ENCODE peak calls at places on chromosome 2, in nine cellular contexts. One of them, this sample, is unnamed.
A peak's percentile ranks its signal among the peaks of the same experiment; 100 is the strongest.

GRCh38 chr2:182101263-182101662 is 115.6 kb downstream of the PPP1R1C start:
- DNase-seq in IMR-90: no peak
- DNase-seq in ovary: no peak
- DNase-seq in Peyer's patch: no peak
- DNase-seq in tibial nerve: no peak
- DNase-seq in transverse colon: no peak
- DNase-seq in adrenal gland: no peak
- DNase-seq in HCT116: no peak
- DNase-seq in endothelial cell of umbilical vein: no peak
- DNase-seq in this sample: no peak

GRCh38 chr2:122156101-122156500 is 400.6 kb downstream of the TSN start:
- DNase-seq in tibial nerve: no peak
- DNase-seq in ovary: no peak
- DNase-seq in adrenal gland: no peak
- DNase-seq in endothelial cell of umbilical vein: no peak
- DNase-seq in Peyer's patch: no peak
- DNase-seq in HCT116: no peak
- DNase-seq in transverse colon: no peak
- DNase-seq in IMR-90: no peak
- DNase-seq in this sample: no peak

GRCh38 chr2:173571021-173571821 is 216.5 kb downstream of the CDCA7 start:
- DNase-seq in Peyer's patch: no peak
- DNase-seq in IMR-90: peak; percentile 39
- DNase-seq in adrenal gland: no peak
- DNase-seq in transverse colon: no peak
- DNase-seq in HCT116: peak; percentile 24
- DNase-seq in endothelial cell of umbilical vein: peak; percentile 43
- DNase-seq in ovary: no peak
- DNase-seq in tibial nerve: no peak
- DNase-seq in this sample: no peak

GRCh38 chr2:151063271-151063670 is 198.4 kb downstream of the RBM43 start:
- DNase-seq in Peyer's patch: no peak
- DNase-seq in tibial nerve: no peak
- DNase-seq in IMR-90: peak; percentile 75
- DNase-seq in adrenal gland: no peak
- DNase-seq in transverse colon: no peak
- DNase-seq in ovary: no peak
- DNase-seq in HCT116: no peak
- DNase-seq in endothelial cell of umbilical vein: peak; percentile 62
- DNase-seq in this sample: no peak

GRCh38 chr2:10868465-10869314 is 43.0 kb upstream of the KCNF1 start:
- DNase-seq in endothelial cell of umbilical vein: no peak
- DNase-seq in HCT116: no peak
- DNase-seq in tibial nerve: no peak
- DNase-seq in adrenal gland: no peak
- DNase-seq in Peyer's patch: no peak
- DNase-seq in IMR-90: peak; percentile 64
- DNase-seq in transverse colon: no peak
- DNase-seq in ovary: no peak
- DNase-seq in this sample: peak; percentile 79

GRCh38 chr2:230866704-230867561 is 2.2 kb downstream of the ITM2C start:
- DNase-seq in transverse colon: peak; percentile 84
- DNase-seq in ovary: peak; percentile 55
- DNase-seq in Peyer's patch: peak; percentile 83
- DNase-seq in adrenal gland: no peak
- DNase-seq in IMR-90: peak; percentile 20
- DNase-seq in HCT116: no peak
- DNase-seq in tibial nerve: no peak
- DNase-seq in endothelial cell of umbilical vein: peak; percentile 13
- DNase-seq in this sample: peak; percentile 48

GRCh38 chr2:164840458-164840929 is 1.1 kb downstream of the COBLL1 start:
- DNase-seq in Peyer's patch: peak; percentile 77
- DNase-seq in HCT116: no peak
- DNase-seq in endothelial cell of umbilical vein: peak; percentile 66
- DNase-seq in transverse colon: peak; percentile 70
- DNase-seq in IMR-90: no peak
- DNase-seq in adrenal gland: peak; percentile 72
- DNase-seq in tibial nerve: no peak
- DNase-seq in ovary: peak; percentile 53
- DNase-seq in this sample: no peak

GRCh38 chr2:195562624-195563566 is 94.1 kb upstream of the SLC39A10 start:
- DNase-seq in Peyer's patch: no peak
- DNase-seq in HCT116: no peak
- DNase-seq in IMR-90: peak; percentile 42
- DNase-seq in endothelial cell of umbilical vein: no peak
- DNase-seq in adrenal gland: no peak
- DNase-seq in transverse colon: no peak
- DNase-seq in ovary: no peak
- DNase-seq in tibial nerve: no peak
- DNase-seq in this sample: no peak

GRCh38 chr2:214451516-214451915 is 40.7 kb downstream of the VWC2L start:
- DNase-seq in transverse colon: no peak
- DNase-seq in Peyer's patch: no peak
- DNase-seq in endothelial cell of umbilical vein: no peak
- DNase-seq in tibial nerve: no peak
- DNase-seq in HCT116: no peak
- DNase-seq in ovary: no peak
- DNase-seq in IMR-90: no peak
- DNase-seq in adrenal gland: no peak
- DNase-seq in this sample: no peak

GRCh38 chr2:152508446-152508845 is 173.5 kb downstream of the FMNL2 start:
- DNase-seq in IMR-90: peak; percentile 86
- DNase-seq in transverse colon: no peak
- DNase-seq in ovary: no peak
- DNase-seq in endothelial cell of umbilical vein: peak; percentile 83
- DNase-seq in tibial nerve: no peak
- DNase-seq in Peyer's patch: no peak
- DNase-seq in adrenal gland: no peak
- DNase-seq in HCT116: no peak
- DNase-seq in this sample: no peak

GRCh38 chr2:70570041-70570661 is 16.5 kb upstream of the TGFA start:
- DNase-seq in transverse colon: no peak
- DNase-seq in adrenal gland: no peak
- DNase-seq in ovary: no peak
- DNase-seq in endothelial cell of umbilical vein: no peak
- DNase-seq in HCT116: peak; percentile 57
- DNase-seq in IMR-90: no peak
- DNase-seq in Peyer's patch: no peak
- DNase-seq in tibial nerve: no peak
- DNase-seq in this sample: peak; percentile 55

GRCh38 chr2:108412995-108413726 is 35.4 kb downstream of the SULT1C4 start:
- DNase-seq in endothelial cell of umbilical vein: no peak
- DNase-seq in HCT116: peak; percentile 4
- DNase-seq in tibial nerve: no peak
- DNase-seq in transverse colon: no peak
- DNase-seq in IMR-90: peak; percentile 91
- DNase-seq in Peyer's patch: no peak
- DNase-seq in adrenal gland: no peak
- DNase-seq in ovary: no peak
- DNase-seq in this sample: peak; percentile 44

GRCh38 chr2:165410231-165410630 is 59.3 kb upstream of the CSRNP3 start:
- DNase-seq in transverse colon: no peak
- DNase-seq in adrenal gland: no peak
- DNase-seq in Peyer's patch: no peak
- DNase-seq in IMR-90: no peak
- DNase-seq in endothelial cell of umbilical vein: no peak
- DNase-seq in tibial nerve: no peak
- DNase-seq in HCT116: no peak
- DNase-seq in ovary: no peak
- DNase-seq in this sample: no peak

GRCh38 chr2:95158891-95159619 is 593 bp downstream of the ZNF514 start:
- DNase-seq in IMR-90: peak; percentile 30
- DNase-seq in Peyer's patch: peak; percentile 34
- DNase-seq in endothelial cell of umbilical vein: peak; percentile 49
- DNase-seq in adrenal gland: peak; percentile 33
- DNase-seq in ovary: peak; percentile 70
- DNase-seq in transverse colon: peak; percentile 44
- DNase-seq in HCT116: no peak
- DNase-seq in tibial nerve: peak; percentile 10
- DNase-seq in this sample: peak; percentile 20

GRCh38 chr2:95165030-95165370 is 609 bp upstream of the ZNF2 start:
- DNase-seq in endothelial cell of umbilical vein: no peak
- DNase-seq in adrenal gland: no peak
- DNase-seq in Peyer's patch: no peak
- DNase-seq in IMR-90: no peak
- DNase-seq in HCT116: no peak
- DNase-seq in tibial nerve: no peak
- DNase-seq in transverse colon: no peak
- DNase-seq in ovary: no peak
- DNase-seq in this sample: no peak

GRCh38 chr2:95165371-95166064 is at the start of gene ZNF2:
- DNase-seq in HCT116: peak; percentile 96
- DNase-seq in adrenal gland: peak; percentile 98
- DNase-seq in Peyer's patch: peak; percentile 98
- DNase-seq in IMR-90: peak; percentile 98
- DNase-seq in endothelial cell of umbilical vein: peak; percentile 97
- DNase-seq in ovary: peak; percentile 97
- DNase-seq in tibial nerve: peak; percentile 97
- DNase-seq in transverse colon: peak; percentile 99
- DNase-seq in this sample: peak; percentile 97

GRCh38 chr2:95158441-95158840 is 1.2 kb downstream of the ZNF514 start:
- DNase-seq in Peyer's patch: no peak
- DNase-seq in adrenal gland: no peak
- DNase-seq in tibial nerve: no peak
- DNase-seq in ovary: peak; percentile 35
- DNase-seq in HCT116: no peak
- DNase-seq in IMR-90: no peak
- DNase-seq in transverse colon: peak; percentile 25
- DNase-seq in endothelial cell of umbilical vein: no peak
- DNase-seq in this sample: no peak

GRCh38 chr2:95159690-95160449 is at the start of gene ZNF514:
- DNase-seq in endothelial cell of umbilical vein: peak; percentile 54
- DNase-seq in adrenal gland: peak; percentile 71
- DNase-seq in ovary: peak; percentile 84
- DNase-seq in IMR-90: peak; percentile 64
- DNase-seq in tibial nerve: peak; percentile 45
- DNase-seq in HCT116: no peak
- DNase-seq in transverse colon: peak; percentile 85
- DNase-seq in Peyer's patch: peak; percentile 71
- DNase-seq in this sample: peak; percentile 75
- TF ChIP-seq POLR2A in endothelial cell of umbilical vein: no peak
- TF ChIP-seq POLR2A in adrenal gland: no peak
- TF ChIP-seq POLR2A in ovary: peak; percentile 13
- TF ChIP-seq POLR2A in IMR-90: no peak
- TF ChIP-seq POLR2A in tibial nerve: no peak
- TF ChIP-seq POLR2A in HCT116: no peak
- TF ChIP-seq POLR2A in transverse colon: no peak
- TF ChIP-seq POLR2A in Peyer's patch: no peak
- TF ChIP-seq POLR2A in this sample: peak; percentile 27

DNA sequence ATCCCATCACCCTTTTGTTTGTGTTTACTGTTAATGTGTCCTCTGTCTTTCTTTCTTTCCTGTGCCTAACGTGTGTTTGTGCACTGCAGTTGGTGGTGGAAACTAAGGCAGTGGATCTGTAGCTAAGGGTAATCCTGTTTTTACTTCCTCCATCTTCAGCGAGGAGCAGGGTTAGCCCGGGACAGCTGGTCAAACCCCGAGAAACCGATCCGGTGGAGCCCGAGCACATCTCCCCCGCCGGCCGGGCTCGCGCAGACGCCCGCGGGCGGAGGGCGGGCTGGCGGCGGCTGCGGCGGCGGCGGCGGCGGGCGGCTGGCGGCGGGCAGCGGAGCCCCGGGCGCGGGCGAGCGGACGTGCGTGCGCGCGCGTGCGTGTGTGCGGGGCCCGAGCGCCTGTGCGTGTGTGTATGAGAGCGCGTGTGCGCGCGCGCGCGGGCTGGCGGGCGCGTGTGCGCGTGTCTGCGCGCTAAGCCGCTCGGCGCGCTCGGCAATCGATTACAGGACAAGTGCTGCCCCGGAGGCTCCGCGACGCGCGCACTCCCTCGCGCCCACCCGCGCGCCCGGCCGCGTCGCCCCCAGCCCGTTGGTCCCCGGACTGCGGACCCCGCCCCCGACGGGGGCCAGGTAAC is at the start of gene IKZF2:
- DNase-seq in IMR-90: peak; percentile 94
- DNase-seq in tibial nerve: peak; percentile 68
- DNase-seq in Peyer's patch: peak; percentile 73
- DNase-seq in adrenal gland: peak; percentile 85
- DNase-seq in transverse colon: peak; percentile 84
- DNase-seq in HCT116: peak; percentile 60
- DNase-seq in endothelial cell of umbilical vein: peak; percentile 85
- DNase-seq in ovary: peak; percentile 87
- DNase-seq in this sample: peak; percentile 64
- TF ChIP-seq POLR2A in IMR-90: peak; percentile 31
- TF ChIP-seq POLR2A in tibial nerve: peak; percentile 41
- TF ChIP-seq POLR2A in Peyer's patch: no peak
- TF ChIP-seq POLR2A in adrenal gland: peak; percentile 23
- TF ChIP-seq POLR2A in transverse colon: peak; percentile 39
- TF ChIP-seq POLR2A in HCT116: no peak
- TF ChIP-seq POLR2A in endothelial cell of umbilical vein: no peak
- TF ChIP-seq POLR2A in ovary: peak; percentile 50
- TF ChIP-seq POLR2A in this sample: peak; percentile 21

GRCh38 chr2:65380243-65380642 is 52.2 kb downstream of the SPRED2 start:
- DNase-seq in ovary: no peak
- DNase-seq in tibial nerve: no peak
- DNase-seq in transverse colon: no peak
- DNase-seq in Peyer's patch: no peak
- DNase-seq in endothelial cell of umbilical vein: no peak
- DNase-seq in IMR-90: no peak
- DNase-seq in HCT116: no peak
- DNase-seq in adrenal gland: no peak
- DNase-seq in this sample: no peak

GRCh38 chr2:65382323-65382722 is 50.1 kb downstream of the SPRED2 start:
- DNase-seq in HCT116: no peak
- DNase-seq in transverse colon: no peak
- DNase-seq in tibial nerve: no peak
- DNase-seq in adrenal gland: no peak
- DNase-seq in ovary: no peak
- DNase-seq in endothelial cell of umbilical vein: no peak
- DNase-seq in Peyer's patch: no peak
- DNase-seq in IMR-90: no peak
- DNase-seq in this sample: no peak

GRCh38 chr2:65381607-65382032 is 50.8 kb downstream of the SPRED2 start:
- DNase-seq in transverse colon: no peak
- DNase-seq in ovary: no peak
- DNase-seq in endothelial cell of umbilical vein: no peak
- DNase-seq in IMR-90: no peak
- DNase-seq in adrenal gland: no peak
- DNase-seq in tibial nerve: no peak
- DNase-seq in Peyer's patch: no peak
- DNase-seq in HCT116: no peak
- DNase-seq in this sample: no peak

GRCh38 chr2:65383571-65384488 is 48.6 kb downstream of the SPRED2 start:
- DNase-seq in tibial nerve: no peak
- DNase-seq in adrenal gland: no peak
- DNase-seq in endothelial cell of umbilical vein: peak; percentile 71
- DNase-seq in ovary: peak; percentile 40
- DNase-seq in Peyer's patch: no peak
- DNase-seq in IMR-90: peak; percentile 56
- DNase-seq in HCT116: no peak
- DNase-seq in transverse colon: no peak
- DNase-seq in this sample: no peak

GRCh38 chr2:65382776-65383357 is 49.5 kb downstream of the SPRED2 start:
- DNase-seq in ovary: peak; percentile 73
- DNase-seq in endothelial cell of umbilical vein: no peak
- DNase-seq in tibial nerve: peak; percentile 65
- DNase-seq in Peyer's patch: peak; percentile 69
- DNase-seq in IMR-90: peak; percentile 98
- DNase-seq in adrenal gland: peak; percentile 80
- DNase-seq in transverse colon: peak; percentile 89
- DNase-seq in HCT116: peak; percentile 96
- DNase-seq in this sample: peak; percentile 57
- TF ChIP-seq POLR2A in ovary: no peak
- TF ChIP-seq POLR2A in endothelial cell of umbilical vein: no peak
- TF ChIP-seq POLR2A in tibial nerve: no peak
- TF ChIP-seq POLR2A in Peyer's patch: no peak
- TF ChIP-seq POLR2A in IMR-90: no peak
- TF ChIP-seq POLR2A in adrenal gland: no peak
- TF ChIP-seq POLR2A in transverse colon: peak; percentile 13
- TF ChIP-seq POLR2A in HCT116: no peak
- TF ChIP-seq POLR2A in this sample: no peak

GRCh38 chr2:29066271-29066860 is 8.0 kb downstream of the PCARE start:
- DNase-seq in ovary: no peak
- DNase-seq in transverse colon: no peak
- DNase-seq in Peyer's patch: no peak
- DNase-seq in HCT116: no peak
- DNase-seq in tibial nerve: peak; percentile 42
- DNase-seq in adrenal gland: no peak
- DNase-seq in IMR-90: peak; percentile 68
- DNase-seq in endothelial cell of umbilical vein: no peak
- DNase-seq in this sample: no peak
- TF ChIP-seq POLR2A in ovary: no peak
- TF ChIP-seq POLR2A in transverse colon: no peak
- TF ChIP-seq POLR2A in Peyer's patch: no peak
- TF ChIP-seq POLR2A in HCT116: no peak
- TF ChIP-seq POLR2A in tibial nerve: no peak
- TF ChIP-seq POLR2A in adrenal gland: no peak
- TF ChIP-seq POLR2A in IMR-90: no peak
- TF ChIP-seq POLR2A in endothelial cell of umbilical vein: no peak
- TF ChIP-seq POLR2A in this sample: no peak